ENCODE peak calls at places on chromosomes 16 and 17, in nine cellular contexts. Y is NCI-H774; R is activated effector memory CD4-positive, alpha-beta T cell treated with Interleukin-2 at 50 U/mL for 16 hours; S is B cell; B is left cardiac atrium; U is ACHN; P is astrocyte of the spinal cord; Z is HT1080; H is AG04450. T is an unnamed sample.

GRCh38 chr17:48816774-48817590 is at the start of gene TTLL6:
- DNase-seq in R (peak; percentile 68), S (peak; percentile 70), Y (peak; percentile 99), H (peak; percentile 18), B (peak; percentile 91), U (peak; percentile 94), Z (peak; percentile 53), P (peak; percentile 74), T (peak; percentile 95)

GRCh38 chr17:78736526-78737079 is 45.5 kb downstream of the CYTH1 start:
- DNase-seq in P (no peak), R (peak; percentile 56), S (peak; percentile 78), Z (peak; percentile 62), Y (peak; percentile 83), H (no peak), B (peak; percentile 84), U (peak; percentile 89), T (no peak)

GRCh38 chr16:53341787-53342186 is 92.5 kb upstream of the RBL2 start:
- DNase-seq in Z (no peak), B (no peak), P (no peak), S (no peak), H (no peak), U (no peak), R (no peak), Y (no peak), T (no peak)

GRCh38 chr17:77501101-77501566 is 360.4 kb downstream of the SEC14L1 start:
- DNase-seq in B (no peak), S (no peak), R (no peak), Z (no peak), P (no peak), H (no peak), Y (no peak), U (peak; percentile 35), T (peak; percentile 57)

GRCh38 chr17:65656390-65657250 is 95.2 kb upstream of the AXIN2 start:
- DNase-seq in H (no peak), Y (no peak), Z (peak; percentile 6), R (no peak), B (no peak), S (no peak), U (no peak), P (no peak), T (no peak)

GRCh38 chr16:74563828-74564263 is 43.1 kb downstream of the GLG1 start:
- DNase-seq in Z (peak; percentile 76), P (peak; percentile 28), Y (no peak), H (no peak), U (no peak), S (no peak), B (no peak), R (no peak), T (no peak)

GRCh38 chr17:7767425-7768021 is 50.0 kb downstream of the DNAH2 start:
- DNase-seq in Z (no peak), Y (no peak), U (no peak), B (no peak), R (no peak), H (peak; percentile 30), P (peak; percentile 5), S (no peak), T (no peak)

GRCh38 chr17:1455291-1455747 is 713 bp downstream of the CRK start:
- DNase-seq in P (peak; percentile 67), Y (no peak), Z (peak; percentile 60), U (peak; percentile 84), R (peak; percentile 11), B (peak; percentile 81), S (peak; percentile 56), H (no peak), T (peak; percentile 41)

GRCh38 chr17:41464173-41464572 is 3.0 kb downstream of the KRT32 start:
- DNase-seq in S (no peak), P (no peak), H (no peak), B (no peak), U (no peak), Z (no peak), R (no peak), Y (no peak), T (no peak)

GRCh38 chr17:37026534-37026875 is 77.8 kb downstream of the AATF start:
- DNase-seq in Z (no peak), R (no peak), Y (no peak), B (no peak), H (no peak), P (no peak), S (no peak), U (no peak), T (no peak)

GRCh38 chr17:51613255-51613654 is 352.9 kb downstream of the UTP18 start:
- DNase-seq in Z (no peak), S (no peak), H (no peak), R (no peak), U (no peak), Y (no peak), P (no peak), B (no peak), T (no peak)

GRCh38 chr17:80834896-80835281 is 156.8 kb upstream of the CHMP6 start:
- DNase-seq in P (no peak), U (no peak), Z (no peak), H (no peak), Y (no peak), S (no peak), B (no peak), R (no peak), T (no peak)

GRCh38 chr17:48586355-48586924 is 3.6 kb downstream of the HOXB3 start:
- DNase-seq in P (no peak), B (no peak), U (peak; percentile 64), Y (peak; percentile 58), S (no peak), R (no peak), H (no peak), Z (no peak), T (no peak)

GRCh38 chr16:9868606-9869149 is 313.6 kb downstream of the GRIN2A start:
- DNase-seq in P (no peak), U (no peak), H (no peak), S (no peak), R (no peak), Y (no peak), Z (no peak), B (no peak), T (no peak)

GRCh38 chr16:4487955-4488481 is 11.8 kb downstream of the HMOX2 start:
- DNase-seq in S (no peak), P (peak; percentile 41), R (no peak), Z (no peak), H (no peak), B (no peak), U (peak; percentile 72), Y (peak; percentile 22), T (no peak)

GRCh38 chr17:61405686-61406542 is 6.3 kb downstream of the TBX2 start:
- DNase-seq in Z (no peak), B (no peak), R (no peak), S (no peak), P (no peak), H (no peak), U (no peak), Y (no peak), T (no peak)

GRCh38 chr17:77325826-77326581 is 185.2 kb downstream of the SEC14L1 start:
- DNase-seq in Z (no peak), H (no peak), B (no peak), P (peak; percentile 46), Y (no peak), S (peak; percentile 41), R (no peak), U (no peak), T (peak; percentile 37)

GRCh38 chr17:34637548-34638525 is 58.5 kb downstream of the TMEM132E start:
- DNase-seq in R (peak; percentile 70), Y (peak; percentile 63), H (peak; percentile 18), S (peak; percentile 74), P (peak; percentile 31), U (peak; percentile 71), Z (peak; percentile 44), B (peak; percentile 82), T (peak; percentile 83)

GRCh38 chr17:2090804-2091534 is 36.1 kb downstream of the HIC1 start:
- DNase-seq in S (no peak), B (peak; percentile 70), Z (peak; percentile 95), U (peak; percentile 77), H (peak; percentile 82), Y (no peak), P (peak; percentile 94), R (no peak), T (no peak)

GRCh38 chr16:50862818-50863672 is 121.2 kb downstream of the CYLD start:
- DNase-seq in S (no peak), R (no peak), B (no peak), H (no peak), U (no peak), P (no peak), Y (no peak), Z (no peak), T (no peak)

GRCh38 chr16:68083861-68084503 is 1.2 kb upstream of the NFATC3 start:
- DNase-seq in H (no peak), R (no peak), U (no peak), P (no peak), B (no peak), S (no peak), Z (no peak), Y (no peak), T (no peak)

GRCh38 chr16:11797957-11798299 is 870 bp upstream of the ZC3H7A start:
- DNase-seq in S (no peak), U (peak; percentile 27), R (no peak), Z (peak; percentile 15), Y (no peak), B (no peak), P (no peak), H (no peak), T (peak; percentile 31)

GRCh38 chr17:21186399-21187187 is 27.4 kb downstream of the TMEM11 start:
- DNase-seq in Z (no peak), P (no peak), H (no peak), R (no peak), S (no peak), Y (no peak), U (no peak), B (no peak), T (no peak)

GRCh38 chr16:58126451-58126968 is 2.7 kb downstream of the CFAP20 start:
- DNase-seq in Z (no peak), B (no peak), S (no peak), R (no peak), H (no peak), P (no peak), Y (no peak), U (no peak), T (no peak)

GRCh38 chr17:28426081-28426519 is 20.1 kb upstream of the SLC46A1 start:
- DNase-seq in Y (no peak), Z (no peak), R (no peak), H (no peak), U (peak; percentile 24), B (no peak), P (no peak), S (no peak), T (peak; percentile 8)

GRCh38 chr16:88928405-88929375 is 48.3 kb downstream of the CBFA2T3 start:
- DNase-seq in R (no peak), Z (no peak), Y (peak; percentile 47), P (no peak), S (no peak), H (no peak), U (no peak), B (no peak), T (no peak)

GRCh38 chr17:29579866-29580771 is 9.3 kb downstream of the GIT1 start:
- DNase-seq in S (peak; percentile 91), H (no peak), Z (peak; percentile 92), R (peak; percentile 85), Y (peak; percentile 58), P (peak; percentile 77), U (peak; percentile 84), B (peak; percentile 89), T (peak; percentile 85)

GRCh38 chr17:53353919-53354351 is 468.8 kb upstream of the KIF2B start:
- DNase-seq in Y (peak; percentile 30), S (no peak), B (no peak), P (peak; percentile 33), Z (peak; percentile 8), H (no peak), U (no peak), R (no peak), T (no peak)

GRCh38 chr17:44187131-44187899 is 543 bp downstream of the TMUB2 start:
- DNase-seq in H (no peak), U (peak; percentile 33), Z (no peak), Y (peak; percentile 79), S (no peak), B (no peak), R (no peak), P (peak; percentile 26), T (no peak)

GRCh38 chr17:51362818-51363598 is 102.7 kb downstream of the UTP18 start:
- DNase-seq in P (no peak), R (no peak), Z (peak; percentile 35), Y (no peak), S (no peak), U (no peak), B (no peak), H (no peak), T (no peak)

GRCh38 chr17:44909681-44910144 is 5.6 kb downstream of the GFAP start:
- DNase-seq in S (no peak), U (peak; percentile 93), Z (peak; percentile 96), H (peak; percentile 20), B (no peak), P (peak; percentile 89), Y (no peak), R (no peak), T (no peak)